ENCODE peak calls at places on chromosome 10, in six cellular contexts. One of them, this sample, is unnamed.

GRCh38 chr10:132292972-132293415 is 14.8 kb downstream of the STK32C start:
- DNase-seq in cardiac fibroblast: no peak
- DNase-seq in stimulated activated CD8-positive, alpha-beta memory T cell treated with anti-CD3 and anti-CD28 coated beads, Interleukin-15, amount 100 ng/mL, for 24 hours: no peak
- DNase-seq in iris pigment epithelial cell: no peak
- DNase-seq in activated naive CD4-positive, alpha-beta T cell: no peak
- DNase-seq in adipocyte: no peak
- DNase-seq in this sample: no peak

GRCh38 chr10:97924678-97925077 is 75.0 kb downstream of the GOLGA7B start:
- DNase-seq in cardiac fibroblast: no peak
- DNase-seq in stimulated activated CD8-positive, alpha-beta memory T cell treated with anti-CD3 and anti-CD28 coated beads, Interleukin-15, amount 100 ng/mL, for 24 hours: no peak
- DNase-seq in iris pigment epithelial cell: no peak
- DNase-seq in activated naive CD4-positive, alpha-beta T cell: no peak
- DNase-seq in adipocyte: no peak
- DNase-seq in this sample: no peak

GRCh38 chr10:63922714-63923317 is 401.6 kb downstream of the REEP3 start:
- DNase-seq in cardiac fibroblast: no peak
- DNase-seq in stimulated activated CD8-positive, alpha-beta memory T cell treated with anti-CD3 and anti-CD28 coated beads, Interleukin-15, amount 100 ng/mL, for 24 hours: no peak
- DNase-seq in iris pigment epithelial cell: no peak
- DNase-seq in activated naive CD4-positive, alpha-beta T cell: no peak
- DNase-seq in adipocyte: no peak
- DNase-seq in this sample: no peak

GRCh38 chr10:114526112-114526496 is 121.8 kb upstream of the AFAP1L2 start:
- DNase-seq in cardiac fibroblast: no peak
- DNase-seq in stimulated activated CD8-positive, alpha-beta memory T cell treated with anti-CD3 and anti-CD28 coated beads, Interleukin-15, amount 100 ng/mL, for 24 hours: no peak
- DNase-seq in iris pigment epithelial cell: peak
- DNase-seq in activated naive CD4-positive, alpha-beta T cell: no peak
- DNase-seq in adipocyte: peak
- DNase-seq in this sample: no peak

GRCh38 chr10:59905066-59905734 is 1.2 kb downstream of the CCDC6 start:
- DNase-seq in cardiac fibroblast: peak
- DNase-seq in stimulated activated CD8-positive, alpha-beta memory T cell treated with anti-CD3 and anti-CD28 coated beads, Interleukin-15, amount 100 ng/mL, for 24 hours: peak
- DNase-seq in iris pigment epithelial cell: peak
- DNase-seq in activated naive CD4-positive, alpha-beta T cell: no peak
- DNase-seq in adipocyte: peak
- DNase-seq in this sample: peak

GRCh38 chr10:71234017-71234894 is 21.9 kb downstream of the UNC5B start:
- DNase-seq in cardiac fibroblast: no peak
- DNase-seq in stimulated activated CD8-positive, alpha-beta memory T cell treated with anti-CD3 and anti-CD28 coated beads, Interleukin-15, amount 100 ng/mL, for 24 hours: no peak
- DNase-seq in iris pigment epithelial cell: no peak
- DNase-seq in activated naive CD4-positive, alpha-beta T cell: no peak
- DNase-seq in adipocyte: no peak
- DNase-seq in this sample: no peak

GRCh38 chr10:34351161-34351560 is 463.9 kb downstream of the PARD3 start:
- DNase-seq in cardiac fibroblast: peak
- DNase-seq in stimulated activated CD8-positive, alpha-beta memory T cell treated with anti-CD3 and anti-CD28 coated beads, Interleukin-15, amount 100 ng/mL, for 24 hours: no peak
- DNase-seq in iris pigment epithelial cell: peak
- DNase-seq in activated naive CD4-positive, alpha-beta T cell: no peak
- DNase-seq in adipocyte: peak
- DNase-seq in this sample: no peak

GRCh38 chr10:123704076-123704475 is 37.9 kb downstream of the GPR26 start:
- DNase-seq in cardiac fibroblast: no peak
- DNase-seq in stimulated activated CD8-positive, alpha-beta memory T cell treated with anti-CD3 and anti-CD28 coated beads, Interleukin-15, amount 100 ng/mL, for 24 hours: no peak
- DNase-seq in iris pigment epithelial cell: no peak
- DNase-seq in activated naive CD4-positive, alpha-beta T cell: no peak
- DNase-seq in adipocyte: no peak
- DNase-seq in this sample: no peak

GRCh38 chr10:82288461-82288881 is 413.5 kb downstream of the NRG3 start:
- DNase-seq in cardiac fibroblast: peak
- DNase-seq in stimulated activated CD8-positive, alpha-beta memory T cell treated with anti-CD3 and anti-CD28 coated beads, Interleukin-15, amount 100 ng/mL, for 24 hours: no peak
- DNase-seq in iris pigment epithelial cell: no peak
- DNase-seq in activated naive CD4-positive, alpha-beta T cell: no peak
- DNase-seq in adipocyte: no peak
- DNase-seq in this sample: no peak

GRCh38 chr10:103679096-103679790 is 176.1 kb downstream of the SH3PXD2A start:
- DNase-seq in cardiac fibroblast: peak
- DNase-seq in stimulated activated CD8-positive, alpha-beta memory T cell treated with anti-CD3 and anti-CD28 coated beads, Interleukin-15, amount 100 ng/mL, for 24 hours: no peak
- DNase-seq in iris pigment epithelial cell: no peak
- DNase-seq in activated naive CD4-positive, alpha-beta T cell: no peak
- DNase-seq in adipocyte: no peak
- DNase-seq in this sample: no peak

GRCh38 chr10:16597656-16598055 is 76.0 kb upstream of the C1QL3 start:
- DNase-seq in cardiac fibroblast: peak
- DNase-seq in stimulated activated CD8-positive, alpha-beta memory T cell treated with anti-CD3 and anti-CD28 coated beads, Interleukin-15, amount 100 ng/mL, for 24 hours: no peak
- DNase-seq in iris pigment epithelial cell: peak
- DNase-seq in activated naive CD4-positive, alpha-beta T cell: no peak
- DNase-seq in adipocyte: no peak
- DNase-seq in this sample: no peak

GRCh38 chr10:113030453-113030852 is 80.4 kb downstream of the TCF7L2 start:
- DNase-seq in cardiac fibroblast: peak
- DNase-seq in stimulated activated CD8-positive, alpha-beta memory T cell treated with anti-CD3 and anti-CD28 coated beads, Interleukin-15, amount 100 ng/mL, for 24 hours: no peak
- DNase-seq in iris pigment epithelial cell: peak
- DNase-seq in activated naive CD4-positive, alpha-beta T cell: no peak
- DNase-seq in adipocyte: no peak
- DNase-seq in this sample: no peak